ENCODE peak calls at places on chromosomes 6 and 20, in four cellular contexts. F, C, T and V are unnamed samples.
A peak's percentile ranks its signal among the peaks of the same experiment; 100 is the strongest.

GRCh38 chr6:89510393-89510792 is 77.4 kb downstream of the ANKRD6 start:
- DNase-seq in T (no peak), C (no peak), F (no peak), V (no peak)

GRCh38 chr20:18443841-18444240 is 23.0 kb downstream of the DZANK1 start:
- DNase-seq in F (peak; percentile 19), T (no peak), C (no peak), V (no peak)

GRCh38 chr6:80145921-80146320 is 39.5 kb downstream of the BCKDHB start:
- DNase-seq in T (no peak), C (no peak), F (no peak), V (no peak)

GRCh38 chr6:89351632-89352328 is 742 bp downstream of the UBE2J1 start:
- DNase-seq in F (no peak), C (no peak), T (no peak), V (peak; percentile 47)

GRCh38 chr20:7497985-7498384 is 442.3 kb downstream of the HAO1 start:
- DNase-seq in T (no peak), C (peak; percentile 78), F (no peak), V (peak; percentile 94)

GRCh38 chr6:54516331-54516730 is 208.1 kb downstream of the TINAG start:
- DNase-seq in T (no peak), C (no peak), F (no peak), V (no peak)

GRCh38 chr6:28789553-28790083 is 134.2 kb downstream of the TRIM27 start:
- DNase-seq in C (peak; percentile 42), F (peak; percentile 68), T (peak; percentile 62), V (peak; percentile 49)

GRCh38 chr6:130679684-130680083 is 147.5 kb upstream of the SMLR1 start:
- DNase-seq in C (no peak), T (no peak), F (no peak), V (no peak)

GRCh38 chr6:37625591-37626374 is 71.9 kb downstream of the MDGA1 start:
- DNase-seq in T (no peak), F (no peak), C (no peak), V (no peak)

GRCh38 chr6:105646391-105646867 is 243.5 kb upstream of the PREP start:
- DNase-seq in F (peak; percentile 13), T (no peak), C (no peak), V (no peak)

GRCh38 chr6:116265081-116265829 is 11.4 kb upstream of the TSPYL4 start:
- DNase-seq in T (no peak), F (peak; percentile 23), C (peak; percentile 75), V (no peak)

GRCh38 chr6:149484733-149485700 is at the start of gene ZC3H12D:
- DNase-seq in F (peak; percentile 33), C (no peak), T (no peak), V (no peak)

GRCh38 chr6:157317129-157317814 is 6.0 kb downstream of the TMEM242 start:
- DNase-seq in T (peak; percentile 90), F (peak; percentile 92), C (peak; percentile 56), V (peak; percentile 98)

GRCh38 chr6:19394687-19395086 is 442.5 kb upstream of the ID4 start:
- DNase-seq in T (no peak), F (no peak), C (no peak), V (no peak)

GRCh38 chr6:129069006-129069405 is 186.1 kb downstream of the LAMA2 start:
- DNase-seq in F (no peak), T (no peak), C (no peak), V (no peak)

GRCh38 chr6:42915737-42916136 is at the start of gene PTCRA:
- DNase-seq in F (no peak), C (no peak), T (no peak), V (no peak)

GRCh38 chr6:131789219-131789618 is 18.6 kb upstream of the ENPP1 start:
- DNase-seq in T (no peak), F (peak; percentile 23), C (no peak), V (no peak)

GRCh38 chr6:43355862-43356590 is 13.4 kb downstream of the ZNF318 start:
- DNase-seq in C (no peak), F (peak; percentile 15), T (peak; percentile 21), V (peak; percentile 24)

GRCh38 chr6:81515562-81516453 is 236.7 kb downstream of the TENT5A start:
- DNase-seq in T (no peak), C (no peak), F (peak; percentile 47), V (no peak)

DNA sequence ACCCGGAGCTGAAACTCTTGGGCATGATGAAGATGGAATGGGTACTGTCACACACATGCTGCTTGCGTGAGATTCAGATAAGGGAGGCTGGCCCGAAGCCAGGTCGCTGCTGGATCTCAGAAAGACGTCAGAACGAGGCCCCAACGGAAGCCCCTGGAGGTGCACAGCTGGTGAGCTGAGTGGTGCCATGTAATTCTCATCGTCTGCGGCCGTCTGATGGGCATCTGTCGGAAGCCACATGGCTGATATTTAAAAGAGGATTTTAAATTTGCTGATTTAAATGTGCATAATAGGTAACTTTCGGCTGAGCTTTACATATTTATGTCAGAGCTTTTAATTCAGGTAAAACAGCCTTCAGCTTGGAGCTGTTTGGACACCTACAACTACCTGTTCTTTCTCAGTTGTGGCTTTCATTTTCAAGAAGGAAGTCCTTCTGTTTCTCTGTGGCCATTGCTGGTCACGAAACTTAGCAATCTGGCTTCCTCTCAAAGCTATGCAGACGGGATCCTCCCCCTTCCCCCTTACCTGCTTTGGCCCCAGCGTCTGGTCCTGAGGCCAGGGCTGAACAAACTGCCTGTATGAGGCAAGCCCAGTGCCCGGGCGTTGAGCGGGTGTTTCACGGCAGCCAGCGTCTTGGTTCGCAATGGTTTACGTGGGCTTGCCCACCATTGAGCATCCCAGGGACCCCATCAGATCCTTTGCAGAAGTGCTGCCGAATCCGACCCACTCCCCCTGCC is 9.2 kb downstream of the SLCO4A1 start:
- DNase-seq in C (no peak), F (peak; percentile 49), T (peak; percentile 40), V (no peak)
- H3K4me3 ChIP-seq in C (peak overlapping the region; percentile 44), F (no peak overlapping the region), T (no peak overlapping the region), V (no peak overlapping the region)

GRCh38 chr6:167952512-167952859 is 45.0 kb upstream of the KIF25 start:
- DNase-seq in F (no peak), C (no peak), T (no peak), V (no peak)
- H3K36me3 ChIP-seq in F (peaks cover 21% of the 10 kb centered on the region), C (peaks cover 14% of the 10 kb centered on the region), T (peaks cover 82% of the 10 kb centered on the region), V (peaks cover 14% of the 10 kb centered on the region)

GRCh38 chr6:61558796-61559195 is 727.2 kb downstream of the KHDRBS2 start:
- DNase-seq in F (no peak), T (no peak), C (no peak), V (no peak)
- H3K9me1 ChIP-seq in F (no peaks in the 10 kb centered on the region), T (no peaks in the 10 kb centered on the region), C (no peaks in the 10 kb centered on the region), V (no peaks in the 10 kb centered on the region)

DNA sequence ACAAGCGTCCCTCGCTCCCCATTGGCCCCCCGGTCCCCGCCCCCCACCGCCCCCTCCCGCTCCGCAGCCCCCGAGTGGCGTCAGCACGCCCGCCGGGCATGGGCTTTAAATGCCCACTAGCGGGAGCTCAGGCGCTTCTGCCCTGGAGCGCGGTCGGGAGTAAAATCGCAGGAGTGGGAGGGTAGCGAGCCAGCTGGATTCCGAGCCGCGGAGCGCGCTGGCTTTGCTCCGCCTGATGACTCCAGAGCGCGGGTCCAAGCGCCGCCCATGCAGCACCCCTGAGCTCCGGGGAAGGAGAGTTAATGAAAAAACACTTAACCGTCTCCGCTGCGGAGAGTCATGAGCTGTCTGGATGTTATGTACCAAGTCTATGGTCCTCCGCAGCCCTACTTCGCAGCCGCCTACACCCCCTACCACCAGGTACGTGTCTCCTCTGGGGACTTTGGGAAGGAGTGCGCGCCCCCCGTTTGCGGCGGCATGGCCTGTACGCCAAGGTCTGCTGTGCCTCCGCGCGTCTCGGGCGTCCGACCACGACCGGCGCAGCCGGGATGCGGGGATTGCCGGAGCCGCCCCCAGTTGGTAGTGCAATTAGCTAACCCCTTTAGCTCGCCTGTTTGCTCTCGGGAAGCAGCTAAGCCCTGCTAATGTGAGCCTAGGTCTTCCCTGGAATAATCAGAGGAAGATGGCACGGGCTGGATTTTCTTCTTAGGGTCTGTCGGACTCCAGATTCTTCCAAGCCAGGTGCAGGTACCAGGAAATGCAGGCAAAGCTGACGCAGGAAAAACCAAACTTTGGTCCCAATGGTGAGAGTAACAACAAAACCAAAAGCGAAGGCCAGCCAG is at the start of gene VGLL2:
- DNase-seq in T (no peak), C (no peak), F (peak; percentile 18), V (peak; percentile 12)
- H3K4me3 ChIP-seq in T (no peak within 1 kb of the TSS), C (peak within 1 kb of the TSS; percentile 54), F (peak within 1 kb of the TSS; percentile 24), V (peak within 1 kb of the TSS; percentile 22)

DNA sequence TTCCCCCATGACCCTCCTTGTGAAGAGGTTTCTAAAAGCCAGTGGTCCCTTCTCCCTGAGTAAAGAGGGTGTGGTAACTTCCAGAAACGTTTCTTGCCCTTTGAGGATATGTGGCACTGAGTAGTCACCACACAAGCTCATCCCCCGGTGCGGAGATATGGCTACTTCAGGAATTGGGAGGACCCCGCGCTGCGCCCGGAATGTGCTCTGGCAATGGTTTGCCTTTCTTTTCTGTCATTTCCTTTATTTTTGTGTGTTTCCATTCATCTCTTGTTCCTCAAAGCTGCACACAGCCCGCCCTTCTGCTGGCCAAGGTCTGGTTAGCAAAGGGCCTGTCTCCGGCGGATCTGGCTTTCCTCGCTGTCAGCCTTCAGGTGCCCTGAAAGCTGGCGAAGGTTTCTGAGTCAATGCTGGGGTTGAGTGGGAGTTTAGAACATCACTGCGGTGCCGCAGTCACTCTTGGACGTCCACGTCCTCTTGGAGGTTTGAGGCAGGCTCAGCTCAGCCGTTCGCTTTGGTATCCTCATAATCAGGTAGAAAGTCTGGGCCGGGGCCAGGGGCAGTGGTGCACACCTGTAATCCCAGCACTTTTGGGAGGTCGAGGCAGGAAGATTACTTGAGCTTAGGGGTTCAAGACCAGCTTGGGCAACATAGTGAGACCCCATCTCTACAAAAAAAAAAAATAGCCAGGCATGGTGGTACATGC is 67.2 kb downstream of the TCP11 start:
- DNase-seq in T (no peak), C (no peak), F (no peak), V (no peak)
- H3K36me3 ChIP-seq in T (no peaks in the 10 kb centered on the region), C (peaks cover 6% of the 10 kb centered on the region), F (peaks cover 3% of the 10 kb centered on the region), V (peaks cover 23% of the 10 kb centered on the region)